ENCODE peak calls at places on chromosomes 6 and 20, in five cellular contexts. U, X, F, K and N are unnamed samples.

GRCh38 chr6:125546827-125547226 is 202.6 kb upstream of the HEY2 start:
- DNase-seq in U (no peak), X (peak), F (peak), K (no peak), N (peak)

GRCh38 chr20:1203630-1204029 is 376 bp downstream of the C20orf202 start:
- DNase-seq in U (no peak), X (no peak), F (no peak), K (no peak), N (no peak)

GRCh38 chr6:10713962-10714361 is 8.9 kb upstream of the TMEM14C start:
- DNase-seq in U (no peak), X (no peak), F (no peak), K (no peak), N (no peak)

GRCh38 chr6:37103169-37104039 is 66.5 kb upstream of the PIM1 start:
- DNase-seq in U (no peak), X (peak), F (no peak), K (peak), N (peak)

GRCh38 chr6:156778615-156779205 is 1.5 kb downstream of the ARID1B start:
- DNase-seq in U (no peak), X (peak), F (no peak), K (no peak), N (peak)

GRCh38 chr6:17054647-17055046 is 47.2 kb upstream of the STMND1 start:
- DNase-seq in U (no peak), X (no peak), F (no peak), K (no peak), N (no peak)

GRCh38 chr6:148157841-148158240 is 184.8 kb upstream of the SASH1 start:
- DNase-seq in U (no peak), X (no peak), F (no peak), K (no peak), N (no peak)

GRCh38 chr20:571754-572331 is 28.3 kb upstream of the CSNK2A1 start:
- DNase-seq in U (no peak), X (peak), F (no peak), K (peak), N (no peak)

GRCh38 chr6:138418118-138418742 is 14.2 kb downstream of the HEBP2 start:
- DNase-seq in U (no peak), X (no peak), F (no peak), K (no peak), N (no peak)

GRCh38 chr6:131182991-131183425 is 47.7 kb downstream of the AKAP7 start:
- DNase-seq in U (no peak), X (peak), F (no peak), K (no peak), N (peak)

GRCh38 chr6:167678102-167679101 is 148.3 kb upstream of the AFDN start:
- DNase-seq in U (no peak), X (no peak), F (no peak), K (peak), N (peak)

GRCh38 chr6:110173506-110174132 is 5.9 kb downstream of the WASF1 start:
- DNase-seq in U (no peak), X (peak), F (no peak), K (peak), N (peak)

GRCh38 chr6:26064619-26065257 is 22.5 kb upstream of the HFE start:
- DNase-seq in U (no peak), X (peak), F (peak), K (peak), N (peak)

GRCh38 chr6:156910938-156911337 is 133.8 kb downstream of the ARID1B start:
- DNase-seq in U (no peak), X (no peak), F (no peak), K (no peak), N (no peak)

GRCh38 chr20:44706371-44707258 is 8.6 kb upstream of the CCN5 start:
- DNase-seq in U (no peak), X (no peak), F (no peak), K (no peak), N (no peak)

GRCh38 chr6:83215131-83216047 is 22.2 kb downstream of the RWDD2A start:
- DNase-seq in U (peak), X (peak), F (peak), K (peak), N (peak)

GRCh38 chr6:30749554-30750378 is 5.4 kb upstream of the IER3 start:
- DNase-seq in U (no peak), X (no peak), F (peak), K (no peak), N (peak)

GRCh38 chr6:29908710-29909109 is 33.6 kb upstream of the HLA-A start:
- DNase-seq in U (no peak), X (no peak), F (no peak), K (no peak), N (no peak)

GRCh38 chr20:36274248-36274841 is 31.8 kb upstream of the DLGAP4 start:
- DNase-seq in U (no peak), X (no peak), F (no peak), K (peak), N (no peak)

GRCh38 chr6:121881974-121882667 is 446.7 kb downstream of the GJA1 start:
- DNase-seq in U (no peak), X (no peak), F (no peak), K (no peak), N (no peak)

GRCh38 chr20:10427060-10427692 is 6.8 kb downstream of the MKKS start:
- DNase-seq in U (no peak), X (peak), F (no peak), K (peak), N (peak)

GRCh38 chr20:52419205-52419604 is 227.6 kb upstream of the ZFP64 start:
- DNase-seq in U (no peak), X (no peak), F (no peak), K (no peak), N (no peak)

GRCh38 chr20:62366370-62367135 is 559 bp downstream of the LAMA5 start:
- DNase-seq in U (no peak), X (peak), F (no peak), K (peak), N (peak)

GRCh38 chr6:44733868-44734267 is 346.4 kb downstream of the CDC5L start:
- DNase-seq in U (no peak), X (no peak), F (no peak), K (no peak), N (no peak)

GRCh38 chr20:63153254-63154221 is 62.4 kb downstream of the YTHDF1 start:
- DNase-seq in U (no peak), X (no peak), F (no peak), K (no peak), N (no peak)

GRCh38 chr6:43770417-43771209 is 602 bp downstream of the VEGFA start:
- DNase-seq in U (no peak), X (peak), F (no peak), K (peak), N (peak)

GRCh38 chr6:163773646-163774045 is 359.1 kb downstream of the QKI start:
- DNase-seq in U (no peak), X (no peak), F (no peak), K (no peak), N (no peak)

GRCh38 chr6:54846243-54846856 is at the start of gene FAM83B:
- DNase-seq in U (no peak), X (no peak), F (peak), K (no peak), N (no peak)

GRCh38 chr6:159467473-159468041 is 225.5 kb downstream of the SOD2 start:
- DNase-seq in U (peak), X (no peak), F (no peak), K (no peak), N (no peak)

GRCh38 chr6:84033523-84034451 is at the start of gene MRAP2:
- DNase-seq in U (no peak), X (peak), F (no peak), K (peak), N (no peak)

GRCh38 chr20:43840382-43841070 is 74.1 kb upstream of the TOX2 start:
- DNase-seq in U (no peak), X (peak), F (peak), K (peak), N (peak)

GRCh38 chr6:53767941-53768340 is 26.9 kb upstream of the LRRC1 start:
- DNase-seq in U (no peak), X (no peak), F (no peak), K (no peak), N (no peak)

GRCh38 chr6:53770690-53771320 is 24.0 kb upstream of the LRRC1 start:
- DNase-seq in U (no peak), X (no peak), F (no peak), K (no peak), N (no peak)

GRCh38 chr6:53768636-53769035 is 26.2 kb upstream of the LRRC1 start:
- DNase-seq in U (no peak), X (no peak), F (no peak), K (no peak), N (no peak)

GRCh38 chr6:53773044-53773696 is 21.6 kb upstream of the LRRC1 start:
- DNase-seq in U (no peak), X (no peak), F (no peak), K (no peak), N (no peak)

GRCh38 chr6:53771780-53772624 is 22.8 kb upstream of the LRRC1 start:
- DNase-seq in U (no peak), X (no peak), F (no peak), K (no peak), N (no peak)
- TF ChIP-seq JUND in U (no peak), X (no peak), F (no peak), K (no peak), N (no peak)

GRCh38 chr6:170033666-170034065 is 257.2 kb downstream of the DLL1 start:
- DNase-seq in U (no peak), X (no peak), F (no peak), K (no peak), N (no peak)
- TF ChIP-seq JUND in U (no peak), X (no peak), F (no peak), K (no peak), N (no peak)

GRCh38 chr6:52285174-52286068 is 879 bp upstream of the MCM3 start:
- DNase-seq in U (no peak), X (peak), F (no peak), K (peak), N (peak)

GRCh38 chr6:52288216-52288615 is 3.7 kb upstream of the MCM3 start:
- DNase-seq in U (no peak), X (no peak), F (no peak), K (no peak), N (no peak)

GRCh38 chr6:52284131-52284459 is 447 bp downstream of the MCM3 start:
- DNase-seq in U (no peak), X (peak), F (no peak), K (peak), N (peak)

GRCh38 chr6:52284460-52285173 is at the start of gene MCM3:
- DNase-seq in U (peak), X (peak), F (peak), K (peak), N (peak)

GRCh38 chr6:52286798-52287432 is 2.4 kb upstream of the MCM3 start:
- DNase-seq in U (no peak), X (peak), F (peak), K (peak), N (peak)
- TF ChIP-seq JUND in U (no peak), X (no peak), F (no peak), K (no peak), N (no peak)

GRCh38 chr6:118284736-118285360 is 263.2 kb upstream of the PLN start:
- DNase-seq in U (no peak), X (no peak), F (no peak), K (no peak), N (no peak)
- TF ChIP-seq JUND in U (no peak), X (no peak), F (no peak), K (no peak), N (no peak)

GRCh38 chr20:4147319-4147718 is 132.0 kb upstream of the RNF24 start:
- DNase-seq in U (no peak), X (no peak), F (no peak), K (no peak), N (no peak)
- TF ChIP-seq JUND in U (no peak), X (no peak), F (no peak), K (no peak), N (no peak)

DNA sequence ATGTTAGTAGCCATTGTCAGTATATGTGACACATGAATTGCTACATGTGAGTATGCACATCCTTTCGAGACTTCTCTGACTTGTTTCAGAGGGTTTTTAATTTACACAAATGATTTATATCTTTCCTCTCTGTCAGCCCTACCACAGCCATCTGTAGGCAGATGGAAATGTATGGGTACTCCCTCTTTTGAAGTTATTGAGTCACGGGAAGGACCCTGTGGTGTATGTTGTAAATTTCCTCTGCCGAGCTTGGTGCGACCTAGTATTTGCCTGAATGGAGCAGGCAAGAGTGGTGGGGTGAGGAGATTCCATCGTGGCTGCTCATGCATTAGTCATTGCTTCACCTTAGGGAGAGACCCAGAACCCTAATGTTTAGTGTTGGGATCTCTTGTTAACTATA is 171.9 kb downstream of the JARID2 start:
- DNase-seq in U (no peak), X (no peak), F (no peak), K (no peak), N (no peak)
- TF ChIP-seq JUND in U (no peak), X (no peak), F (no peak), K (no peak), N (no peak)

DNA sequence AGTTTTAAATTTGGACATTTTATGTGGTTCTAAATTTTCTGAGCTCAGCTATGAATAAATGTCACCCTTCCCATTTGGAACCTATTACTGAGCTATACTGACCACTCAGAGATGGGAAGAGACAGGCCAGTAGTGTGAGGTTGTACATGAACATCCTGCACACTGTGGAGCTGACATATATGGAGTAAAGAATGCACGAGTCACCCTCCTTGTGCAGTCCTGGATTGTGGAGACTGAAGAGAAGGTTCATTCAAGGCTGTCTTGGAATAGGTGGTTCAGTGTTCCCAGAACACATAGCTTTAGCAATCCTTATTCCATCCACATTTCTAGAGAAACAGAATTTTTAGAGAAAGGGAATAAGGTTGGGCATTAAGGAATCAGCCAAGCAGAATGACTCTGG is 50.3 kb upstream of the OGFRL1 start:
- DNase-seq in U (no peak), X (no peak), F (no peak), K (no peak), N (no peak)
- TF ChIP-seq JUND in U (no peak), X (no peak), F (no peak), K (no peak), N (no peak)